ENCODE peak calls at places on chromosomes 6 and 20, in five cellular contexts. E is stimulated activated CD8-positive, alpha-beta memory T cell treated with anti-CD3 and anti-CD28 coated beads, Interleukin-12 subunit alpha, Interleukin-12 subunit beta, amount 100 ng/mL, for 4 hours; T is ureter; C is ELR; M is HepG2. F is an unnamed sample.

GRCh38 chr6:4164043-4164442 is 28.7 kb upstream of the ECI2 start:
- DNase-seq in E (no peak), C (no peak), T (no peak), M (no peak), F (no peak)

GRCh38 chr6:35370124-35370741 is 27.9 kb downstream of the PPARD start:
- DNase-seq in T (peak), C (peak), M (peak), E (no peak), F (no peak)

GRCh38 chr6:26422329-26422728 is 18.0 kb upstream of the BTN3A3 start:
- DNase-seq in M (no peak), C (no peak), E (no peak), T (no peak), F (no peak)

GRCh38 chr6:98871057-98871456 is 36.7 kb downstream of the POU3F2 start:
- DNase-seq in M (no peak), C (no peak), E (no peak), T (no peak), F (peak)

GRCh38 chr6:123806561-123806960 is 2.9 kb downstream of the NKAIN2 start:
- DNase-seq in C (no peak), E (no peak), T (no peak), M (no peak), F (no peak)

GRCh38 chr6:132399376-132400074 is 1.8 kb downstream of the MOXD1 start:
- DNase-seq in C (peak), T (no peak), E (no peak), M (no peak), F (no peak)

GRCh38 chr6:131250121-131250520 is 114.9 kb downstream of the AKAP7 start:
- DNase-seq in T (peak), M (no peak), E (no peak), C (peak), F (peak)

GRCh38 chr20:47863531-47863930 is 78.2 kb upstream of the SULF2 start:
- DNase-seq in E (no peak), M (no peak), T (no peak), C (no peak), F (no peak)

GRCh38 chr20:50870572-50871161 is 60.6 kb downstream of the ADNP start:
- DNase-seq in C (no peak), E (no peak), M (peak), T (no peak), F (no peak)

GRCh38 chr6:13113376-13113775 is 215.0 kb downstream of the TBC1D7 start:
- DNase-seq in C (no peak), M (no peak), T (no peak), E (no peak), F (no peak)

GRCh38 chr6:1527098-1527497 is 82.6 kb upstream of the FOXC1 start:
- DNase-seq in E (no peak), T (peak), M (no peak), C (peak), F (peak)

GRCh38 chr6:73511796-73512195 is 9.0 kb downstream of the EEF1A1 start:
- DNase-seq in E (no peak), T (no peak), M (no peak), C (no peak), F (no peak)

GRCh38 chr20:17023811-17024210 is 203.0 kb upstream of the PCSK2 start:
- DNase-seq in C (no peak), E (no peak), T (no peak), M (no peak), F (no peak)

GRCh38 chr6:163837681-163838431 is 423.3 kb downstream of the QKI start:
- DNase-seq in C (no peak), E (no peak), M (no peak), T (no peak), F (no peak)

GRCh38 chr6:94251878-94252277 is 832.5 kb upstream of the EPHA7 start:
- DNase-seq in M (no peak), C (no peak), E (no peak), T (no peak), F (no peak)

GRCh38 chr6:108561742-108562502 is 1.2 kb downstream of the FOXO3 start:
- DNase-seq in C (peak), T (peak), E (no peak), M (peak), F (peak)

GRCh38 chr6:111992851-111993250 is 61.1 kb upstream of the CCN6 start:
- DNase-seq in C (peak), E (peak), T (no peak), M (no peak), F (no peak)

GRCh38 chr20:40160151-40160550 is 528.9 kb downstream of the MAFB start:
- DNase-seq in T (peak), C (peak), M (peak), E (no peak), F (peak)

GRCh38 chr20:23673209-23673608 is 15.6 kb downstream of the CST4 start:
- DNase-seq in C (no peak), T (no peak), E (no peak), M (no peak), F (no peak)

GRCh38 chr20:45752747-45753146 is 30.6 kb downstream of the SPINT4 start:
- DNase-seq in M (no peak), T (no peak), E (no peak), C (peak), F (no peak)

GRCh38 chr6:148239215-148239614 is 103.4 kb upstream of the SASH1 start:
- DNase-seq in C (no peak), M (no peak), E (no peak), T (no peak), F (peak)

GRCh38 chr6:501891-502601 is 110.5 kb downstream of the IRF4 start:
- DNase-seq in T (no peak), C (no peak), M (no peak), E (peak), F (no peak)

GRCh38 chr6:7165002-7165735 is 57.4 kb downstream of the RREB1 start:
- DNase-seq in M (peak), T (no peak), C (no peak), E (no peak), F (no peak)

GRCh38 chr20:62010551-62011402 is 54.9 kb downstream of the TAF4 start:
- DNase-seq in T (peak), C (peak), E (peak), M (peak), F (peak)

GRCh38 chr20:36830791-36831691 is 44.9 kb upstream of the TLDC2 start:
- DNase-seq in E (no peak), C (peak), M (no peak), T (peak), F (no peak)

GRCh38 chr6:157328108-157328692 is 4.9 kb upstream of the TMEM242 start:
- DNase-seq in T (no peak), M (no peak), C (peak), E (no peak), F (no peak)

GRCh38 chr6:11094411-11094851 is 797 bp downstream of the SMIM13 start:
- DNase-seq in T (peak), C (peak), E (no peak), M (peak), F (peak)

GRCh38 chr6:98787401-98787800 is 47.0 kb upstream of the POU3F2 start:
- DNase-seq in C (no peak), M (no peak), T (no peak), E (no peak), F (no peak)

GRCh38 chr6:44198684-44199083 is 18.0 kb upstream of the MYMX start:
- DNase-seq in C (no peak), T (no peak), E (no peak), M (no peak), F (no peak)

GRCh38 chr20:59291740-59292139 is 8.7 kb upstream of the EDN3 start:
- DNase-seq in T (no peak), M (no peak), C (no peak), E (no peak), F (no peak)

GRCh38 chr6:13767121-13767794 is 47.1 kb downstream of the MCUR1 start:
- DNase-seq in M (no peak), C (peak), T (peak), E (peak), F (peak)

GRCh38 chr6:112232845-112233256 is 21.5 kb downstream of the LAMA4 start:
- DNase-seq in M (no peak), C (no peak), T (no peak), E (no peak), F (no peak)

GRCh38 chr20:5513975-5514516 is 197.3 kb upstream of the PROKR2 start:
- DNase-seq in C (peak), M (peak), T (no peak), E (no peak), F (no peak)

GRCh38 chr6:75934643-75935472 is 137.6 kb downstream of the IMPG1 start:
- DNase-seq in M (peak), C (peak), E (no peak), T (peak), F (peak)

GRCh38 chr6:56091159-56091869 is 156.1 kb downstream of the COL21A1 start:
- DNase-seq in C (peak), T (no peak), E (no peak), M (peak), F (no peak)

GRCh38 chr20:50595988-50596693 is 86.0 kb downstream of the PTPN1 start:
- DNase-seq in E (no peak), T (no peak), C (peak), M (no peak), F (no peak)

GRCh38 chr6:74073429-74073828 is 377.4 kb downstream of the CD109 start:
- DNase-seq in E (no peak), T (no peak), M (no peak), C (peak), F (no peak)